ENCODE peak calls at places on chromosomes 3 and 15, in five cellular contexts. M is fibroblast of the aortic adventitia, J is left colon, R is K562, D is endothelial cell. Y is an unnamed sample.

GRCh38 chr3:40201770-40202169 is 107.7 kb upstream of the EIF1B start:
- DNase-seq in R (no peak), D (no peak), M (no peak), J (no peak), Y (no peak)

GRCh38 chr3:182947892-182948291 is 32.4 kb downstream of the DCUN1D1 start:
- DNase-seq in R (peak; percentile 37), M (no peak), J (no peak), D (no peak), Y (no peak)

GRCh38 chr3:8741581-8742355 is 8.2 kb downstream of the CAV3 start:
- DNase-seq in J (no peak), M (peak; percentile 84), D (no peak), R (peak; percentile 69), Y (no peak)

GRCh38 chr3:46673151-46674030 is 20.1 kb downstream of the ALS2CL start:
- DNase-seq in D (no peak), M (no peak), R (no peak), J (peak; percentile 17), Y (no peak)

GRCh38 chr15:100762913-100763627 is 116.6 kb upstream of the ALDH1A3 start:
- DNase-seq in J (peak; percentile 19), R (no peak), D (no peak), M (no peak), Y (peak; percentile 30)

GRCh38 chr15:84598993-84599392 is 1.8 kb upstream of the ZSCAN2 start:
- DNase-seq in M (peak; percentile 68), J (peak; percentile 42), R (peak; percentile 75), D (peak; percentile 64), Y (no peak)

GRCh38 chr3:9761919-9762318 is 7.8 kb downstream of the CAMK1 start:
- DNase-seq in J (no peak), D (no peak), M (no peak), R (no peak), Y (no peak)

GRCh38 chr15:61401903-61402698 is 173.0 kb upstream of the RORA start:
- DNase-seq in R (no peak), J (no peak), M (no peak), D (no peak), Y (no peak)

GRCh38 chr15:52278636-52279367 is 16.8 kb downstream of the MYO5C start:
- DNase-seq in R (no peak), J (no peak), M (no peak), D (no peak), Y (no peak)

GRCh38 chr3:24494616-24495333 is at the start of gene THRB:
- DNase-seq in D (peak; percentile 73), J (peak; percentile 75), M (peak; percentile 22), R (peak; percentile 77), Y (peak; percentile 77)

GRCh38 chr15:32718082-32718821 is 448 bp downstream of the GREM1 start:
- DNase-seq in R (no peak), M (no peak), J (peak; percentile 34), D (peak; percentile 28), Y (no peak)

GRCh38 chr3:73568371-73568862 is 56.3 kb downstream of the PDZRN3 start:
- DNase-seq in M (no peak), D (no peak), R (no peak), J (no peak), Y (no peak)

GRCh38 chr3:194690501-194691372 is 5.1 kb downstream of the FAM43A start:
- DNase-seq in D (no peak), M (no peak), R (no peak), J (no peak), Y (no peak)

GRCh38 chr3:9644245-9644644 is 5.1 kb upstream of the MTMR14 start:
- DNase-seq in J (no peak), R (no peak), D (no peak), M (no peak), Y (no peak)

GRCh38 chr3:186909078-186909853 is 21.1 kb upstream of the ST6GAL1 start:
- DNase-seq in J (peak; percentile 42), R (peak; percentile 38), D (no peak), M (no peak), Y (no peak)

GRCh38 chr15:82021992-82022391 is 23.8 kb downstream of the MEX3B start:
- DNase-seq in R (no peak), J (no peak), D (no peak), M (peak; percentile 16), Y (no peak)

GRCh38 chr15:40106203-40107161 is 2.2 kb downstream of the BMF start:
- DNase-seq in D (peak; percentile 49), J (peak; percentile 87), M (peak; percentile 75), R (peak; percentile 64), Y (peak; percentile 90)

GRCh38 chr15:50939911-50940310 is 31.4 kb downstream of the AP4E1 start:
- DNase-seq in M (peak; percentile 66), R (no peak), J (no peak), D (no peak), Y (no peak)

GRCh38 chr3:139127101-139127500 is 82.4 kb upstream of the PRR23C start:
- DNase-seq in J (no peak), D (no peak), R (no peak), M (peak; percentile 69), Y (no peak)

GRCh38 chr3:15796771-15797599 is 794 bp downstream of the ANKRD28 start:
- DNase-seq in M (peak; percentile 74), R (peak; percentile 25), J (no peak), D (no peak), Y (no peak)